ENCODE peak calls at places on chromosomes 4 and X, in eight cellular contexts. Z is G401, D is kidney tubule cell, X is AG04450, H is hepatic stellate cell, O is body of pancreas, Y is AG20443, B is NCI-H524 treated with DMSO at 0.1 percent for 48 hours. K is an unnamed sample.

GRCh38 chr4:143294310-143294709 is 42.4 kb upstream of the GAB1 start:
- DNase-seq in Y (peak), D (no peak), B (no peak), H (peak), Z (peak), X (no peak), O (peak), K (peak)

GRCh38 chr4:171846232-171846631 is 33.0 kb downstream of the GALNTL6 start:
- DNase-seq in D (peak), O (peak), Z (peak), X (no peak), B (no peak), H (peak), Y (peak), K (peak)

GRCh38 chr4:76301068-76301774 is 5.3 kb upstream of the STBD1 start:
- DNase-seq in X (peak), O (peak), B (no peak), Y (peak), H (peak), D (peak), Z (no peak), K (peak)

GRCh38 chr4:176335421-176335820 is 15.7 kb downstream of the SPCS3 start:
- DNase-seq in B (no peak), H (peak), O (no peak), Z (no peak), Y (no peak), D (peak), X (peak), K (no peak)

GRCh38 chrX:45322382-45322781 is 121.7 kb upstream of the DIPK2B start:
- DNase-seq in Z (peak), O (peak), B (no peak), Y (peak), X (peak), D (peak), H (peak), K (peak)

GRCh38 chrX:50075630-50076349 is 125.0 kb downstream of the AKAP4 start:
- DNase-seq in X (no peak), B (no peak), O (no peak), D (no peak), H (no peak), Z (no peak), Y (no peak), K (no peak)

GRCh38 chrX:151359931-151360871 is 36.8 kb upstream of the VMA21 start:
- DNase-seq in O (peak), D (peak), Z (peak), H (peak), B (peak), Y (peak), X (no peak), K (peak)

GRCh38 chr4:856468-856901 is 30.6 kb upstream of the CPLX1 start:
- DNase-seq in H (no peak), B (no peak), Z (no peak), D (no peak), Y (no peak), O (no peak), X (no peak), K (no peak)

GRCh38 chr4:1200425-1201035 is 28.1 kb upstream of the SPON2 start:
- DNase-seq in D (peak), Z (no peak), Y (peak), H (peak), B (no peak), X (peak), O (peak), K (peak)

GRCh38 chr4:825969-826330 is at the start of gene CPLX1:
- DNase-seq in D (peak), Z (peak), B (no peak), H (no peak), X (no peak), Y (peak), O (no peak), K (no peak)

GRCh38 chr4:70178075-70178660 is 17.4 kb upstream of the ODAM start:
- DNase-seq in O (no peak), D (no peak), H (no peak), Z (no peak), B (no peak), Y (no peak), X (no peak), K (no peak)

GRCh38 chr4:138259801-138260200 is 17.7 kb upstream of the SLC7A11 start:
- DNase-seq in B (no peak), Z (no peak), D (peak), X (no peak), Y (peak), H (no peak), O (no peak), K (peak)

GRCh38 chr4:98571161-98571786 is 87.1 kb downstream of the TSPAN5 start:
- DNase-seq in X (no peak), O (no peak), Z (no peak), D (no peak), H (no peak), B (no peak), Y (no peak), K (no peak)

GRCh38 chrX:101265869-101266428 is 25.2 kb downstream of the TAF7L start:
- DNase-seq in X (no peak), Z (no peak), H (peak), O (no peak), B (no peak), Y (peak), D (peak), K (peak)

GRCh38 chrX:37767438-37767837 is 12.4 kb upstream of the CYBB start:
- DNase-seq in D (no peak), B (no peak), Y (no peak), X (no peak), O (no peak), Z (no peak), H (no peak), K (no peak)

K was measured in fibroblast of villous mesenchyme.